ENCODE peak calls at places on chromosomes 3 and 15, in six cellular contexts. H is heart left ventricle, E is esophagus squamous epithelium, Y is HepG2, O is breast epithelium, K is H1. J is an unnamed sample.

GRCh38 chr3:17151598-17152373 is 267.0 kb downstream of the PLCL2 start:
- DNase-seq in O (peak; percentile 20), H (no peak), E (peak; percentile 1), K (no peak), Y (no peak), J (no peak)

GRCh38 chr3:98333989-98334606 is 19.6 kb upstream of the OR5K4 start:
- DNase-seq in O (no peak), H (no peak), K (no peak), E (no peak), Y (no peak), J (no peak)

GRCh38 chr3:170357920-170358854 is 672 bp downstream of the SKIL start:
- DNase-seq in E (peak; percentile 49), O (peak; percentile 76), K (no peak), Y (peak; percentile 48), H (peak; percentile 91), J (peak; percentile 87)

GRCh38 chr3:37559461-37559860 is 302.2 kb upstream of the CTDSPL start:
- DNase-seq in Y (no peak), E (no peak), O (no peak), K (no peak), H (no peak), J (no peak)

GRCh38 chr3:186888569-186888968 is 41.8 kb upstream of the ST6GAL1 start:
- DNase-seq in O (no peak), H (no peak), E (no peak), K (no peak), Y (no peak), J (no peak)

GRCh38 chr3:178558637-178559036 is 22.4 kb downstream of the KCNMB2 start:
- DNase-seq in K (no peak), H (no peak), E (no peak), O (no peak), Y (no peak), J (no peak)

GRCh38 chr3:79729096-79729495 is 38.7 kb downstream of the ROBO1 start:
- DNase-seq in E (no peak), H (no peak), O (no peak), K (no peak), Y (no peak), J (peak; percentile 43)

GRCh38 chr3:14861031-14861430 is 42.3 kb downstream of the FGD5 start:
- DNase-seq in E (no peak), H (no peak), O (no peak), K (no peak), Y (no peak), J (no peak)

GRCh38 chr3:196177967-196178366 is 33.2 kb downstream of the ZDHHC19 start:
- DNase-seq in Y (no peak), K (no peak), H (no peak), E (no peak), O (no peak), J (no peak)

GRCh38 chr3:46857485-46858341 is 5.5 kb downstream of the MYL3 start:
- DNase-seq in E (no peak), O (no peak), H (peak; percentile 44), K (no peak), Y (no peak), J (peak; percentile 9)
- H3K4me1 ChIP-seq in E (no peaks in the 10 kb centered on the region), O (no peaks in the 10 kb centered on the region), H (peaks cover 34% of the 10 kb centered on the region), K (no peaks in the 10 kb centered on the region), Y (peaks cover 17% of the 10 kb centered on the region), J (peaks cover 5% of the 10 kb centered on the region)

DNA sequence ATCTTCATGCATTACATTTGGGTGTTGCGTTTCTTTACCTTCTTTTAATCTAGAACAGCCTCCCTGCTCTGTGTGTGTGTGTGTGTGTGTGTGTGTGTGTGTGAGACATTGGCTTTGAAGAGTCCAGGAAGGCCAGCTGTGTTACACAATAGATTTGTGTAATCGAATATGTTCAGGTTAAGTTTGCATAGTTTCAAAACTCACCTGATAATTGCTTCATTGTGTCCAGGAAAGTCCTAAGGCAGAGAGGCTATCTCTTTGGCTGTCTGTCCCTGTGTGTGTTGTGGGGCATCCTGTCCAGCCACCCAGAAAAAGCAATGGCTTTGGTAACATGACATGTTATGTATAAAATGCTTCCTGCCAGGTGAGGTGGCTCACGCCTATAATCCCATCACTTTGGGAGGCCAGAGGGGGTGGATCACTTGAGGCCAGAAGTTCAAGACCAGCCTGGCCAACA is 37.5 kb downstream of the ZNF710 start:
- DNase-seq in Y (peak; percentile 95), H (no peak), O (no peak), K (no peak), E (no peak), J (no peak)
- H3K27ac ChIP-seq in Y (peak overlapping the region; percentile 59), H (no peak overlapping the region), O (no peak overlapping the region), K (no peak overlapping the region), E (no peak overlapping the region), J (no peak overlapping the region)

GRCh38 chr15:65248506-65248905 is 37.2 kb upstream of the CILP start:
- DNase-seq in Y (no peak), E (no peak), H (no peak), O (no peak), K (no peak), J (no peak)
- TF ChIP-seq POLR2A in Y (no peak), E (no peak), H (no peak), O (no peak), K (no peak), J (no peak)

DNA sequence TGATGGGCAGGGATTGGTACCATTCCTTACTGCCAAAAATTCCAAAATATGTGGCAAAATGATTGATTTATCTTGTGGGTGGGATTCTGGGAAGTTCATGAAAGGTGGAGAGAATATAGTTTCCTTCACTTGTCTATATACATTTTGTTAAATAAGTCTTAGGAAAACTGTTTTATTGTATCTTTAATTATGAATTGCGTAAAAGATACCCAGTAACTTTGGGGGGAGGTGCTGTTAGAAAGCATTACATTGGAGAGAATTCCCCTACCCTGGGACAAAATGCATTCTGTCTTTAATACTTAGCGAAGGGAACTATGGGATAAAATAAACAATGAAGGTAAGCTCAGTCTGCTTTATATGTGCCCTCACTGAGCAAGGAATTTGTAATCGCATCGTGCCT is 4.6 kb downstream of the SETD5 start:
- DNase-seq in H (no peak), E (no peak), Y (no peak), O (no peak), K (no peak), J (no peak)
- H3K4me1 ChIP-seq in H (peaks cover 81% of the 10 kb centered on the region), E (peaks cover 59% of the 10 kb centered on the region), Y (peaks cover 72% of the 10 kb centered on the region), O (peaks cover 30% of the 10 kb centered on the region), K (peaks cover 23% of the 10 kb centered on the region), J (peaks cover 72% of the 10 kb centered on the region)

GRCh38 chr15:34059946-34060345 is 20.9 kb upstream of the AVEN start:
- DNase-seq in O (no peak), E (no peak), K (no peak), H (no peak), Y (no peak), J (no peak)

GRCh38 chr15:34055868-34056595 is 17.0 kb upstream of the AVEN start:
- DNase-seq in E (no peak), Y (no peak), K (no peak), O (no peak), H (no peak), J (no peak)

GRCh38 chr15:34059476-34059875 is 20.5 kb upstream of the AVEN start:
- DNase-seq in E (no peak), O (no peak), H (no peak), K (no peak), Y (no peak), J (no peak)

GRCh38 chr15:34056921-34057320 is 17.9 kb upstream of the AVEN start:
- DNase-seq in Y (no peak), O (no peak), H (no peak), K (no peak), E (no peak), J (no peak)
- H3K27ac ChIP-seq in Y (no peak overlapping the region), O (peak overlapping the region; percentile 15), H (no peak overlapping the region), K (no peak overlapping the region), E (no peak overlapping the region), J (no peak overlapping the region)

GRCh38 chr15:41775651-41776050 is 1.4 kb downstream of the MAPKBP1 start:
- DNase-seq in Y (no peak), O (no peak), K (no peak), E (no peak), H (no peak), J (peak; percentile 47)

GRCh38 chr15:41774873-41775417 is 661 bp downstream of the MAPKBP1 start:
- DNase-seq in Y (no peak), H (no peak), O (no peak), K (no peak), E (no peak), J (no peak)

GRCh38 chr15:41773332-41773728 is 954 bp upstream of the MAPKBP1 start:
- DNase-seq in O (no peak), Y (no peak), K (no peak), E (no peak), H (no peak), J (no peak)

GRCh38 chr15:41773729-41774061 is 589 bp upstream of the MAPKBP1 start:
- DNase-seq in E (no peak), H (no peak), K (no peak), Y (no peak), O (no peak), J (no peak)

DNA sequence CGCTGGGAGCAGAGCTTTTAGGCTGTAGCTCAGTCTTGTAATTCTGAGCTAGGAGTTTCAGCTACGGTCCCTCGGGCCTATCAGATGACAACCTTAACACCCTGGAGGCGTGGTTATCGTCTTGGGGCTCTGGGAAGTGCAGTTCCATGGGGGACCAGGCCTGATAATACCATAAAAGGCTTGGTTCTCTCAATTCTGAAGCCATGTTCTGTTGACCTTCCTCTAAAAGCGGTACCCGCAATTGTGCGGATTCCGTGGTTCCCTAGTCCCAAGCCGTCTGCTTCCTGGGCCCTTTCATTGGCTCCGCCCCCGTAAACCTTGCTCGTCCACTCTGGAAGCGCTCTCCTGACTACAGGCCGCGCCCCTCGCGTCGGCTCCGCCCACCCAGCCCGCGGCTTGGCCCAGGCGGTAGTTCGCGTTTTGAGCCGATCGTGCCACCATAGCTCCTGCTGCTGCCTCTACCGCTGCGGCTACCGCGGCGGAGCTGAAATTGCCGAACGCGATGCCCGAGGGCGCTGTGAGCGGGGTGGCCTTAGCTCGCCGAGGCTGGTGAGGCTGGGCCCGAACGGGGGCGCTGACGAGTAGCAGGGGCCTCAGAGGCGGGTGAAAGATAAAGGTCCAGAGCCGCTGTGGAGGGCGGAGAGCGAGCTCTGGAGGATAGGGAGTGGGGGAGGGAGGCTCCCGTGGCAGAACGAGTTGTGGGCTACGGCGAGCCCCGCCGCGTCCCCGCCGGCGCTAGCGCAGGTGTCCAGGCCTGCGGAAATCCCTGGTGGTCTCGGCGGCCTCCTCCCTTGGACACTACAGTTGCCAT is at the start of gene MAPKBP1:
- DNase-seq in H (peak; percentile 98), O (peak; percentile 96), K (peak; percentile 98), E (peak; percentile 82), Y (peak; percentile 95), J (peak; percentile 98)
- TF ChIP-seq POLR2A in H (peak; percentile 58), O (no peak), K (peak; percentile 56), E (peak; percentile 79), Y (peak; percentile 63), J (no peak)

DNA sequence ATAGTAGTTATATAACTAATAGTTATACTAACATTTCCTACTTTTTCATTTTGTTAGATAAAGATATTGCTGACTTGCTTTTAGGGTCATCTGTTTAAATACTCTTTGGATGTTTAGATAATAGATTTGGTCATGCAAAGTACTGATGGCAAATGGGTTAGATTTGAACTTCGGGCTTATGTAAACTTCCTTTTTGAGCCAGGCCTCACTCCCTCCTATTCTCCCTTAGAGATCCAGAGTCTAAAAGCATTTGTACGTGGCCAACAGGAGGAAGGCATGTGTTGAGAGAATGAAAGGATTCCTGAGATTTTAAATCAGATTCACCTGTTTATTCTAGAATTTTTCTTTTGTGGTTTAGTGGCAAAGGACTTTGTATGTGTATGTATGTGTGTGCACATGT is 106.4 kb upstream of the GBE1 start:
- DNase-seq in O (no peak), Y (no peak), H (no peak), E (no peak), K (no peak), J (no peak)
- H3K4me1 ChIP-seq in O (no peaks in the 10 kb centered on the region), Y (no peaks in the 10 kb centered on the region), H (peaks cover 7% of the 10 kb centered on the region), E (no peaks in the 10 kb centered on the region), K (no peaks in the 10 kb centered on the region), J (no peaks in the 10 kb centered on the region)

J was measured in testis.